ENCODE peak calls at places on chromosome 14, in seven cellular contexts. F, C, X, S, G, I and K are unnamed samples.

GRCh38 chr14:68172664-68173063 is 353.1 kb downstream of the RAD51B start:
- DNase-seq in X (no peak), S (no peak), I (peak; percentile 25), F (no peak), G (peak; percentile 63), C (peak; percentile 91), K (no peak)

GRCh38 chr14:24634158-24634557 is at the start of gene GZMB:
- DNase-seq in C (peak; percentile 45), S (no peak), G (no peak), X (no peak), I (no peak), F (no peak), K (no peak)

GRCh38 chr14:68235011-68235410 is 415.4 kb downstream of the RAD51B start:
- DNase-seq in X (no peak), C (no peak), I (no peak), F (no peak), G (no peak), S (no peak), K (no peak)

GRCh38 chr14:23006544-23007419 is 3.2 kb downstream of the C14orf93 start:
- DNase-seq in G (peak; percentile 97), I (peak; percentile 96), F (peak; percentile 97), S (peak; percentile 97), X (peak; percentile 97), C (peak; percentile 99), K (peak; percentile 97)

GRCh38 chr14:75628816-75629215 is 31.9 kb downstream of the ERG28 start:
- DNase-seq in C (no peak), I (no peak), S (no peak), G (no peak), X (no peak), F (no peak), K (no peak)

GRCh38 chr14:101069666-101070362 is 166.3 kb upstream of the RTL1 start:
- DNase-seq in G (no peak), I (no peak), F (no peak), C (no peak), S (no peak), X (no peak), K (no peak)

GRCh38 chr14:105497671-105498429 is 6.8 kb downstream of the TEDC1 start:
- DNase-seq in C (no peak), I (no peak), X (no peak), S (peak; percentile 32), F (peak; percentile 16), G (no peak), K (peak; percentile 18)

GRCh38 chr14:76755610-76756390 is 5.5 kb upstream of the VASH1 start:
- DNase-seq in F (no peak), G (no peak), S (no peak), C (no peak), X (no peak), I (no peak), K (no peak)

GRCh38 chr14:103343905-103344797 is 10.1 kb downstream of the EIF5 start:
- DNase-seq in F (no peak), X (no peak), I (no peak), G (no peak), C (no peak), S (no peak), K (no peak)

GRCh38 chr14:39430762-39431415 is 1.3 kb downstream of the FBXO33 start:
- DNase-seq in F (no peak), C (no peak), X (no peak), I (no peak), S (no peak), G (no peak), K (no peak)

GRCh38 chr14:29735459-29735858 is 192.2 kb downstream of the PRKD1 start:
- DNase-seq in F (no peak), G (no peak), X (no peak), C (no peak), S (no peak), I (no peak), K (no peak)

GRCh38 chr14:26722258-26722657 is 124.4 kb upstream of the NOVA1 start:
- DNase-seq in S (no peak), I (no peak), G (no peak), F (no peak), X (no peak), C (no peak), K (no peak)

GRCh38 chr14:66508846-66509621 is 1.1 kb downstream of the GPHN start:
- DNase-seq in S (peak; percentile 50), X (peak; percentile 68), F (peak; percentile 36), C (peak; percentile 29), G (peak; percentile 57), I (peak; percentile 29), K (peak; percentile 55)

GRCh38 chr14:93085916-93086315 is 29.8 kb downstream of the ITPK1 start:
- DNase-seq in C (no peak), S (no peak), G (no peak), F (no peak), I (no peak), X (no peak), K (no peak)

GRCh38 chr14:104321151-104322130 is 183.1 kb downstream of the KIF26A start:
- DNase-seq in S (no peak), G (no peak), I (no peak), F (no peak), X (no peak), C (no peak), K (peak; percentile 9)

GRCh38 chr14:90342327-90342726 is 10.6 kb upstream of the NRDE2 start:
- DNase-seq in F (no peak), C (no peak), X (no peak), G (no peak), I (no peak), S (no peak), K (no peak)

GRCh38 chr14:22871962-22872832 is 657 bp downstream of the LRP10 start:
- DNase-seq in X (peak; percentile 94), G (peak; percentile 92), I (peak; percentile 85), C (peak; percentile 88), S (peak; percentile 78), F (peak; percentile 76), K (peak; percentile 74)

GRCh38 chr14:88164906-88165534 is 158.0 kb downstream of the KCNK10 start:
- DNase-seq in C (no peak), S (no peak), G (no peak), F (no peak), X (no peak), I (no peak), K (no peak)

GRCh38 chr14:94773682-94774211 is 3.8 kb upstream of the GSC start:
- DNase-seq in X (no peak), C (no peak), G (no peak), F (no peak), S (no peak), I (no peak), K (no peak)

GRCh38 chr14:86333506-86333905 is 803.6 kb downstream of the FLRT2 start:
- DNase-seq in I (no peak), F (no peak), X (no peak), G (no peak), C (no peak), S (no peak), K (no peak)
- H3K4me3 ChIP-seq in I (no peak overlapping the region), F (no peak overlapping the region), X (no peak overlapping the region), G (no peak overlapping the region), C (no peak overlapping the region), S (no peak overlapping the region), K (no peak overlapping the region)

GRCh38 chr14:33954016-33954598 is 3.2 kb upstream of the EGLN3 start:
- DNase-seq in G (no peak), F (no peak), C (no peak), I (peak; percentile 66), X (no peak), S (no peak), K (peak; percentile 68)

GRCh38 chr14:33950320-33951182 is at the start of gene EGLN3:
- DNase-seq in I (peak; percentile 92), G (peak; percentile 90), S (peak; percentile 92), X (peak; percentile 95), C (peak; percentile 88), F (peak; percentile 93), K (peak; percentile 96)

GRCh38 chr14:33949051-33950037 is 1.5 kb downstream of the EGLN3 start:
- DNase-seq in F (no peak), C (peak; percentile 75), X (no peak), I (no peak), S (no peak), G (no peak), K (no peak)

GRCh38 chr14:33951183-33951840 is 438 bp upstream of the EGLN3 start:
- DNase-seq in S (no peak), X (no peak), F (no peak), G (no peak), C (no peak), I (no peak), K (no peak)

GRCh38 chr14:33952541-33952940 is 1.7 kb upstream of the EGLN3 start:
- DNase-seq in F (no peak), S (no peak), G (no peak), C (no peak), I (no peak), X (no peak), K (no peak)
- H3K4me3 ChIP-seq in F (no peak overlapping the region), S (no peak overlapping the region), G (no peak overlapping the region), C (no peak overlapping the region), I (no peak overlapping the region), X (no peak overlapping the region), K (no peak overlapping the region)

GRCh38 chr14:52703664-52704063 is 3.3 kb upstream of the PSMC6 start:
- DNase-seq in G (no peak), F (no peak), S (no peak), X (no peak), C (no peak), I (no peak), K (no peak)

GRCh38 chr14:52703225-52703624 is 3.8 kb upstream of the PSMC6 start:
- DNase-seq in I (peak; percentile 61), X (peak; percentile 64), G (peak; percentile 60), C (peak; percentile 69), F (no peak), S (no peak), K (no peak)

GRCh38 chr14:52706724-52707706 is at the start of gene PSMC6:
- DNase-seq in X (peak; percentile 98), F (peak; percentile 97), C (peak; percentile 96), I (peak; percentile 95), G (peak; percentile 96), S (peak; percentile 93), K (peak; percentile 98)

GRCh38 chr14:52701223-52701622 is 5.8 kb upstream of the PSMC6 start:
- DNase-seq in F (no peak), S (no peak), G (no peak), I (no peak), X (no peak), C (no peak), K (no peak)

DNA sequence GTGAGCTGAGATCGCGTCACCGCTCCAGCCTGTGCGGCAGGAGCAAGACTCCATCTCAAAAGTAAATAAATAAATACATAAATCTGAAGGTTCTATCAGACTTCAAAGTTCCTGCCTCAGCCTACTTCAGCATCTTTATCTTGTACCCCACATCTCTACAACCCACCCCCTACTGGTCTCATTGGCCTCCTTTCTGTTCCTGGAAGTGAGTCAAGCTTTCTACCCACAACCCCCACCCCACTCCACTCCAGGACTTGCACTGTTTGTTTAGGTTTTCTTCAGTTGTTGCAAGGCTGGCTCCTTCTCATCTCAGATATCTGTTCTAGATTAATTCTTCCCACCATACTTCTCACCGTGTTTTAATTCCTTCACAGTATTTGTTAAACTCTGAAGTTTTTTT is 714 bp upstream of the PSMC6 start:
- DNase-seq in F (no peak), C (peak; percentile 21), I (no peak), X (no peak), S (peak; percentile 24), G (peak; percentile 41), K (no peak)
- H3K4me3 ChIP-seq in F (peak overlapping the region; percentile 80), C (no peak overlapping the region), I (no peak overlapping the region), X (peak overlapping the region; percentile 70), S (peak overlapping the region; percentile 83), G (peak overlapping the region; percentile 37), K (peak overlapping the region; percentile 73)

DNA sequence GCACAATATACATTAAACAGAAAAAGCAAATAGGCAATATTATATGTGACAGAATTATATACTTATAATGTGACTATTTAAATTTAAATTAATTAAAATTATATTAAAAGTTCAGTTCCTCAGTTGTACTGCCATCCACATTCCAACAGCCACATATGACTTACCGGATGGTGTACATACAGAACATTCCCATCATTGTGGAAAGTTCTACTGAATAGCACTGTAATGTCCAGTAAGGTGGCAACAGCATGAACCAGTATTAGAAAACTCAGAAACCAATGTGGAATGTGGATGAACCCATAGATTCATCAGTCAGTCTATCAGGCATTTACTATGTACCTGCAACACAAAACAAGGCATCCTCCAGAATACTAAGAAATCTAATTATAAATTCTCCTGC is 12.4 kb downstream of the ATG14 start:
- DNase-seq in S (no peak), C (no peak), X (no peak), F (no peak), G (no peak), I (no peak), K (no peak)
- H3K4me3 ChIP-seq in S (no peak overlapping the region), C (no peak overlapping the region), X (no peak overlapping the region), F (no peak overlapping the region), G (no peak overlapping the region), I (no peak overlapping the region), K (no peak overlapping the region)